ENCODE peak calls at places on chromosome 15, in four cellular contexts. One of them, this sample, is unnamed.
A peak's percentile ranks its signal among the peaks of the same experiment; 100 is the strongest.

GRCh38 chr15:23035964-23036566 is 3.3 kb downstream of the TUBGCP5 start:
- DNase-seq in RWPE1: peak; percentile 60
- DNase-seq in left ventricle myocardium superior: no peak
- DNase-seq in vagina: no peak
- DNase-seq in this sample: peak; percentile 32

GRCh38 chr15:94052711-94053110 is 178.7 kb upstream of the MCTP2 start:
- DNase-seq in RWPE1: no peak
- DNase-seq in left ventricle myocardium superior: no peak
- DNase-seq in vagina: no peak
- DNase-seq in this sample: no peak

GRCh38 chr15:80991446-80991845 is 1.8 kb upstream of the MESD start:
- DNase-seq in RWPE1: no peak
- DNase-seq in left ventricle myocardium superior: peak; percentile 58
- DNase-seq in vagina: no peak
- DNase-seq in this sample: peak; percentile 32

GRCh38 chr15:49163678-49164077 is 6.4 kb upstream of the GALK2 start:
- DNase-seq in RWPE1: peak; percentile 43
- DNase-seq in left ventricle myocardium superior: no peak
- DNase-seq in vagina: no peak
- DNase-seq in this sample: no peak

GRCh38 chr15:25799906-25800700 is 63.0 kb downstream of the ATP10A start:
- DNase-seq in RWPE1: no peak
- DNase-seq in left ventricle myocardium superior: no peak
- DNase-seq in vagina: no peak
- DNase-seq in this sample: no peak

GRCh38 chr15:100802421-100803157 is 77.0 kb upstream of the ALDH1A3 start:
- DNase-seq in RWPE1: no peak
- DNase-seq in left ventricle myocardium superior: no peak
- DNase-seq in vagina: no peak
- DNase-seq in this sample: no peak

GRCh38 chr15:35751421-35752133 is 205.6 kb upstream of the DPH6 start:
- DNase-seq in RWPE1: peak; percentile 53
- DNase-seq in left ventricle myocardium superior: peak; percentile 53
- DNase-seq in vagina: no peak
- DNase-seq in this sample: peak; percentile 25

GRCh38 chr15:80317389-80318169 is 65.6 kb upstream of the CTXND1 start:
- DNase-seq in RWPE1: peak; percentile 20
- DNase-seq in left ventricle myocardium superior: peak; percentile 47
- DNase-seq in vagina: no peak
- DNase-seq in this sample: no peak

GRCh38 chr15:50358805-50359204 is 3.8 kb upstream of the GABPB1 start:
- DNase-seq in RWPE1: peak; percentile 28
- DNase-seq in left ventricle myocardium superior: no peak
- DNase-seq in vagina: no peak
- DNase-seq in this sample: no peak

GRCh38 chr15:86059851-86060250 is 19.8 kb upstream of the AGBL1 start:
- DNase-seq in RWPE1: no peak
- DNase-seq in left ventricle myocardium superior: no peak
- DNase-seq in vagina: no peak
- DNase-seq in this sample: no peak

GRCh38 chr15:71303977-71304376 is 188.7 kb downstream of the THSD4 start:
- DNase-seq in RWPE1: no peak
- DNase-seq in left ventricle myocardium superior: no peak
- DNase-seq in vagina: no peak
- DNase-seq in this sample: no peak

GRCh38 chr15:56468271-56468912 is 3.5 kb upstream of the MNS1 start:
- DNase-seq in RWPE1: no peak
- DNase-seq in left ventricle myocardium superior: no peak
- DNase-seq in vagina: no peak
- DNase-seq in this sample: no peak

GRCh38 chr15:76208786-76209424 is 102.4 kb downstream of the ETFA start:
- DNase-seq in RWPE1: no peak
- DNase-seq in left ventricle myocardium superior: no peak
- DNase-seq in vagina: no peak
- DNase-seq in this sample: no peak

GRCh38 chr15:48176097-48176496 is 2.0 kb downstream of the MYEF2 start:
- DNase-seq in RWPE1: no peak
- DNase-seq in left ventricle myocardium superior: no peak
- DNase-seq in vagina: no peak
- DNase-seq in this sample: no peak

GRCh38 chr15:88015228-88015860 is 241.2 kb downstream of the NTRK3 start:
- DNase-seq in RWPE1: no peak
- DNase-seq in left ventricle myocardium superior: peak; percentile 55
- DNase-seq in vagina: no peak
- DNase-seq in this sample: peak; percentile 42

GRCh38 chr15:73957276-73957675 is 31.0 kb downstream of the LOXL1 start:
- DNase-seq in RWPE1: no peak
- DNase-seq in left ventricle myocardium superior: no peak
- DNase-seq in vagina: no peak
- DNase-seq in this sample: no peak

GRCh38 chr15:25891108-25891507 is 28.0 kb upstream of the ATP10A start:
- DNase-seq in RWPE1: no peak
- DNase-seq in left ventricle myocardium superior: no peak
- DNase-seq in vagina: no peak
- DNase-seq in this sample: no peak

GRCh38 chr15:42349178-42349577 is 10.1 kb upstream of the CAPN3 start:
- DNase-seq in RWPE1: no peak
- DNase-seq in left ventricle myocardium superior: no peak
- DNase-seq in vagina: no peak
- DNase-seq in this sample: no peak

GRCh38 chr15:84633311-84634227 is 20.5 kb downstream of the WDR73 start:
- DNase-seq in RWPE1: peak; percentile 55
- DNase-seq in left ventricle myocardium superior: peak; percentile 86
- DNase-seq in vagina: no peak
- DNase-seq in this sample: peak; percentile 78

This sample was measured in heart right ventricle.